ENCODE peak calls at places on chromosome 22, in four cellular contexts. M is small intestine; O is heart right ventricle; Y is CD8-positive, alpha-beta T cell. C is an unnamed sample.

GRCh38 chr22:49735411-49736311 is 92.0 kb downstream of the BRD1 start:
- DNase-seq in O (no peak), Y (no peak), M (no peak), C (no peak)

GRCh38 chr22:32951807-32952153 is 106.4 kb downstream of the SYN3 start:
- DNase-seq in O (peak; percentile 76), M (no peak), Y (no peak), C (peak; percentile 61)

GRCh38 chr22:17077255-17077654 is 7.5 kb upstream of the IL17RA start:
- DNase-seq in Y (no peak), M (no peak), O (no peak), C (no peak)

GRCh38 chr22:28728002-28728401 is 13.6 kb downstream of the CHEK2 start:
- DNase-seq in M (no peak), Y (no peak), O (no peak), C (no peak)

GRCh38 chr22:20509344-20510047 is 2.1 kb downstream of the MED15 start:
- DNase-seq in Y (no peak), O (peak; percentile 31), M (peak; percentile 93), C (peak; percentile 71)

GRCh38 chr22:36846271-36846670 is 14.5 kb upstream of the NCF4 start:
- DNase-seq in M (no peak), O (no peak), Y (no peak), C (no peak)

GRCh38 chr22:26781591-26781990 is 124.2 kb downstream of the MIAT start:
- DNase-seq in O (no peak), M (no peak), Y (no peak), C (no peak)

GRCh38 chr22:23187871-23188700 is 7.8 kb downstream of the BCR start:
- DNase-seq in Y (no peak), O (no peak), M (no peak), C (no peak)

GRCh38 chr22:36897611-36898010 is 15.8 kb upstream of the CSF2RB start:
- DNase-seq in O (no peak), M (no peak), Y (no peak), C (no peak)

GRCh38 chr22:22687638-22688500 is 43.5 kb downstream of the GGTLC2 start:
- DNase-seq in M (peak; percentile 60), Y (no peak), O (no peak), C (no peak)

GRCh38 chr22:33472462-33473344 is 414.5 kb upstream of the SYN3 start:
- DNase-seq in O (no peak), Y (no peak), M (no peak), C (no peak)

GRCh38 chr22:36331912-36332622 is 55.7 kb downstream of the MYH9 start:
- DNase-seq in Y (peak; percentile 82), M (peak; percentile 39), O (peak; percentile 83), C (peak; percentile 85)

GRCh38 chr22:49203863-49204598 is 623.6 kb downstream of the BRD1 start:
- DNase-seq in O (no peak), M (no peak), Y (peak; percentile 13), C (no peak)

GRCh38 chr22:27685971-27686370 is 115.6 kb downstream of the MN1 start:
- DNase-seq in M (no peak), O (no peak), Y (no peak), C (no peak)

GRCh38 chr22:48088926-48089536 is 1326.6 kb downstream of the TBC1D22A start:
- DNase-seq in O (no peak), M (no peak), Y (no peak), C (no peak)
- H3K27ac ChIP-seq in O (no peak overlapping the region), M (no peak overlapping the region), Y (no peak overlapping the region), C (no peak overlapping the region)

GRCh38 chr22:39474351-39474991 is 17.7 kb downstream of the MGAT3 start:
- DNase-seq in O (no peak), M (peak; percentile 93), Y (no peak), C (no peak)
- H3K4me3 ChIP-seq in O (no peak overlapping the region), M (peak overlapping the region; percentile 63), Y (no peak overlapping the region), C (no peak overlapping the region)

GRCh38 chr22:43237280-43237679 is 50.3 kb upstream of the TTLL12 start:
- DNase-seq in Y (no peak), M (no peak), O (no peak), C (no peak)
- H3K27ac ChIP-seq in Y (no peak overlapping the region), M (no peak overlapping the region), O (no peak overlapping the region), C (no peak overlapping the region)

GRCh38 chr22:46775364-46775758 is 12.9 kb downstream of the TBC1D22A start:
- DNase-seq in M (no peak), Y (no peak), O (no peak), C (no peak)
- H3K4me3 ChIP-seq in M (no peak overlapping the region), Y (no peak overlapping the region), O (no peak overlapping the region), C (no peak overlapping the region)

DNA sequence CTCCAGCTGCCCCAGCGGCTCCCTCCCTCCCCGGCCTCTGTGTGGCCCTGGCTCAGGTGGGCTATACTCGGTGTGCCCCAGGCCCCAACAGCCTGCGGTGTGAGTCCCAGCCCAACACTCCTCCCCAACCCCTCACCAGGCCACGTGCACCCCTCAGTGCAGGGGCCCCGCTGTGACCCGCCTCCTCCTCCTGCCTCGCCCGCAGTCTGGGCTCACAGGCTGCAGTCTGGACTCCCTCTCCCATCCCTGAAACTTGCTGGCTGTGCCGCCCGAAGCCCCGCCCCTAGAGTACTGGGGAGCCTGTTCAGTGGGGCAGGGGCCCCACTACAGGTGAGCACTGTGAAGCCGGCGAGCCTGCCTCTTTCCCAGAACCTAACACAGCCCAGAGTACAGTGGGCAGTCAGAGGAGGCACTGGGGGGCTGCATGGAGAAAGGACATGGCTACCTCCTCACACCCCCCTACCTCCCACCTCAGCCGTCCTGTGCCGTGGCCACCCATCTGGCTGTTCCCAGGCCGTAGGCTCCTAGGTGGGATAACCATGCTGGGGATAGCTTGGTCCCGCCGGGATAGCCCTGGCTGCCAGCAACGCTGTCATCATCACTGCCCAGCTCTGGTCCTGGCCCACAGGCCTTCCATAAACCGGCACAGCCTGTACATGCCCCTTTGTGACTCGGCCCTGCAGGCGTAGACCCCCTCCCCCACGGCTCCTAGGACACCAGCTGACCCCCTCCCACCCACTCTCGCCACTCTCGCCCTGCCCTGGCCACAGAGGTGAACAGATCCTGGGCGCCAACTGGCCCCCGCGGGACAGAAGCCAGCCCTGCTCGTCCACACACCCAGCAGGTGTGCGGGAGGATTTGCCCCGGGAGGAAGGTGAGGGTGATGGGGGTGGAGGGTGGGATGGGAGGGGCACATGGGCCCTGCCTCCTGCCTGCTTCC is 29.7 kb downstream of the CELSR1 start:
- DNase-seq in Y (no peak), M (no peak), O (no peak), C (no peak)
- H3K27ac ChIP-seq in Y (no peak overlapping the region), M (no peak overlapping the region), O (no peak overlapping the region), C (no peak overlapping the region)

DNA sequence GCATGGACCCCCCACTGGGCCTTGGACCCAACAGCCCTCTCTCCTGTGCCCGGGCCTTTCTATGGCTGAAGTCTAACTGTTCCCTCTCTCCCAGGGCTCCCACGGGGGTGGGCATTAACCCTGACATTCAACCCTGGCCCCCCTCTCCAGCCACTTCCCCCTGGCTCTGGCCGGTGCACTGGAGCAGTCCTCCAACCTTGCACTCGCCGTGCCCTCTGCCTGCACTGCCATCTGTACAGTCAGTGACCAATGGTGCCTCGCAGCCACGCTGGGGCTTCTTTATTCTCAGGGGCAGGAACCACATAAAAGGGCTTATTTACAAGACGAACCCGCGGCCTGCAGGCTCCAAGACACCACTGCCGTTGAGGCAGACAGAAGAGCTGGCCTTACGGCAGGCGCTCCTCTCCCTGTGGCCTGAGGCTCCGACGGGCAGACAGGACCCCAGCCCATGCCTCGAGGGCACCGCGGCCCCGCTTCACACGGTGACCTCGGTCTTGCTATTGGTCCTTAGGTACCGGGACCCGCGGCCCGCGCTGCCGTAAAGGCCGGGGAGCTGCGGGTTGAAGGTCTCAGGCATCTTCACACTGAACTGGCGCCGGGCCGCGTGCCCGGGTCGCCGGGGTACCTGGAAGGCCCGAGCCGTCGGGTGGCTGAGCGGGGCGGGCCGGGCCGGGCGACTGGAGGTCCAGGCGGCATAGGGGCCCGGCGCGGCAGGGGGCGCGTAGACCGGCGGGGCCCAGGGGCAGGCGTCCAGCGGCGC is 5.4 kb downstream of the SHISA8 start:
- DNase-seq in Y (no peak), M (no peak), O (no peak), C (no peak)
- H3K4me3 ChIP-seq in Y (no peak overlapping the region), M (peak overlapping the region; percentile 37), O (peak overlapping the region; percentile 36), C (peak overlapping the region; percentile 59)

DNA sequence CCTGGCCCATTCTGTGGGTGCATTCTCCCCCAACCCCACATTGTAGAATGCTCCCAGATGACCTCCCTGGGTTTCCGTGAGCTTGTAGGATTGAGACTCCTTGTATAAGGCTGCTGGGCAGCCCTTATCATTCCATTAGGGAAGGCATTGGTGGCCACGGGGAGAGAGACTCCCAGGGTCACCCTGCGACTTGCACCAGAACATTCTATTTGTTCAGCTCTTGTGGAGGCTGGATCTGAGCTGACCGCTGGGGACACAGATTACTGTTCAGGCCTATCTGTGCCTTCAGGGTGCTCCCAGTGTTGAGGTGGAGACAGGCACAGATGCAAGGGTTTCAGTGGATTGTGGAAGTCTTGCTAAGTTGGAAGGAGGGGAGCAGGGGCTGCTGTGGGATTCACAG is 17.8 kb downstream of the MICALL1 start:
- DNase-seq in O (no peak), M (no peak), Y (no peak), C (no peak)
- H3K27ac ChIP-seq in O (no peak overlapping the region), M (no peak overlapping the region), Y (no peak overlapping the region), C (no peak overlapping the region)

GRCh38 chr22:38455063-38455529 is at the start of gene KCNJ4:
- DNase-seq in Y (no peak), O (no peak), M (no peak), C (no peak)
- H3K4me3 ChIP-seq in Y (peak within 1 kb of the TSS; percentile 33), O (peak within 1 kb of the TSS; percentile 50), M (peak within 1 kb of the TSS; percentile 50), C (peak within 1 kb of the TSS; percentile 62)

C was measured in psoas muscle.